ENCODE peak calls at places on chromosomes 11 and 22, in seven cellular contexts. One of them, this sample, is unnamed. For H3K4me1, the result is how much of the 10 kb centered on the place peaks cover.

GRCh38 chr11:34789196-34789834 is 126.9 kb downstream of the APIP start:
- DNase-seq in adrenal gland: no peak
- DNase-seq in mesenchymal stem cell: no peak
- DNase-seq in ovary: no peak
- DNase-seq in heart right ventricle: no peak
- DNase-seq in right lobe of liver: no peak
- DNase-seq in HepG2: no peak
- DNase-seq in this sample: no peak

GRCh38 chr11:64751136-64751535 is 7.2 kb upstream of the RASGRP2 start:
- DNase-seq in adrenal gland: no peak
- DNase-seq in mesenchymal stem cell: no peak
- DNase-seq in ovary: no peak
- DNase-seq in heart right ventricle: no peak
- DNase-seq in right lobe of liver: no peak
- DNase-seq in HepG2: no peak
- DNase-seq in this sample: peak

GRCh38 chr22:41925783-41926460 is 684 bp downstream of the TNFRSF13C start:
- DNase-seq in adrenal gland: peak
- DNase-seq in mesenchymal stem cell: peak
- DNase-seq in ovary: no peak
- DNase-seq in heart right ventricle: peak
- DNase-seq in right lobe of liver: peak
- DNase-seq in HepG2: peak
- DNase-seq in this sample: peak

GRCh38 chr22:47534150-47535133 is 772.0 kb downstream of the TBC1D22A start:
- DNase-seq in adrenal gland: no peak
- DNase-seq in mesenchymal stem cell: no peak
- DNase-seq in ovary: no peak
- DNase-seq in heart right ventricle: peak
- DNase-seq in right lobe of liver: no peak
- DNase-seq in HepG2: no peak
- DNase-seq in this sample: no peak

GRCh38 chr11:35791088-35791958 is 128.7 kb downstream of the TRIM44 start:
- DNase-seq in adrenal gland: no peak
- DNase-seq in mesenchymal stem cell: no peak
- DNase-seq in ovary: no peak
- DNase-seq in heart right ventricle: no peak
- DNase-seq in right lobe of liver: no peak
- DNase-seq in HepG2: no peak
- DNase-seq in this sample: no peak

GRCh38 chr11:111680486-111681175 is 78.4 kb downstream of the SIK2 start:
- DNase-seq in adrenal gland: no peak
- DNase-seq in mesenchymal stem cell: no peak
- DNase-seq in ovary: no peak
- DNase-seq in heart right ventricle: no peak
- DNase-seq in right lobe of liver: no peak
- DNase-seq in HepG2: no peak
- DNase-seq in this sample: no peak

GRCh38 chr22:46290121-46290842 is 6.4 kb upstream of the GTSE1 start:
- DNase-seq in adrenal gland: no peak
- DNase-seq in mesenchymal stem cell: no peak
- DNase-seq in ovary: no peak
- DNase-seq in heart right ventricle: peak
- DNase-seq in right lobe of liver: no peak
- DNase-seq in HepG2: no peak
- DNase-seq in this sample: no peak

GRCh38 chr11:116507849-116508695 is 264.7 kb downstream of the BUD13 start:
- DNase-seq in adrenal gland: no peak
- DNase-seq in mesenchymal stem cell: no peak
- DNase-seq in ovary: no peak
- DNase-seq in heart right ventricle: no peak
- DNase-seq in right lobe of liver: no peak
- DNase-seq in HepG2: no peak
- DNase-seq in this sample: no peak

GRCh38 chr11:61830318-61831105 is 2.4 kb downstream of the FADS2 start:
- DNase-seq in adrenal gland: no peak
- DNase-seq in mesenchymal stem cell: no peak
- DNase-seq in ovary: no peak
- DNase-seq in heart right ventricle: no peak
- DNase-seq in right lobe of liver: no peak
- DNase-seq in HepG2: no peak
- DNase-seq in this sample: peak

GRCh38 chr11:64563966-64564365 is 27.1 kb upstream of the SLC22A12 start:
- DNase-seq in adrenal gland: no peak
- DNase-seq in mesenchymal stem cell: no peak
- DNase-seq in ovary: no peak
- DNase-seq in heart right ventricle: no peak
- DNase-seq in right lobe of liver: no peak
- DNase-seq in HepG2: no peak
- DNase-seq in this sample: no peak

GRCh38 chr11:99865951-99866350 is 821.1 kb upstream of the ARHGAP42 start:
- DNase-seq in adrenal gland: no peak
- DNase-seq in mesenchymal stem cell: no peak
- DNase-seq in ovary: no peak
- DNase-seq in heart right ventricle: no peak
- DNase-seq in right lobe of liver: no peak
- DNase-seq in HepG2: no peak
- DNase-seq in this sample: no peak

GRCh38 chr22:43378011-43378704 is 33.7 kb upstream of the MPPED1 start:
- DNase-seq in adrenal gland: no peak
- DNase-seq in mesenchymal stem cell: peak
- DNase-seq in ovary: peak
- DNase-seq in heart right ventricle: no peak
- DNase-seq in right lobe of liver: peak
- DNase-seq in HepG2: peak
- DNase-seq in this sample: peak

GRCh38 chr11:69280451-69280850 is 13.5 kb upstream of the MYEOV start:
- DNase-seq in adrenal gland: no peak
- DNase-seq in mesenchymal stem cell: no peak
- DNase-seq in ovary: no peak
- DNase-seq in heart right ventricle: no peak
- DNase-seq in right lobe of liver: no peak
- DNase-seq in HepG2: no peak
- DNase-seq in this sample: no peak

GRCh38 chr22:23119492-23120414 is 22.0 kb downstream of the RSPH14 start:
- DNase-seq in adrenal gland: no peak
- DNase-seq in mesenchymal stem cell: no peak
- DNase-seq in ovary: no peak
- DNase-seq in heart right ventricle: no peak
- DNase-seq in right lobe of liver: no peak
- DNase-seq in HepG2: no peak
- DNase-seq in this sample: no peak

GRCh38 chr22:47738472-47739013 is 976.1 kb downstream of the TBC1D22A start:
- DNase-seq in adrenal gland: no peak
- DNase-seq in mesenchymal stem cell: no peak
- DNase-seq in ovary: no peak
- DNase-seq in heart right ventricle: no peak
- DNase-seq in right lobe of liver: no peak
- DNase-seq in HepG2: no peak
- DNase-seq in this sample: no peak

GRCh38 chr22:43743131-43743530 is 69.0 kb downstream of the EFCAB6 start:
- DNase-seq in adrenal gland: no peak
- DNase-seq in mesenchymal stem cell: no peak
- DNase-seq in ovary: no peak
- DNase-seq in heart right ventricle: no peak
- DNase-seq in right lobe of liver: no peak
- DNase-seq in HepG2: no peak
- DNase-seq in this sample: no peak

GRCh38 chr11:80241766-80242165 is 800.9 kb upstream of the TENM4 start:
- DNase-seq in adrenal gland: no peak
- DNase-seq in mesenchymal stem cell: no peak
- DNase-seq in ovary: no peak
- DNase-seq in heart right ventricle: no peak
- DNase-seq in right lobe of liver: no peak
- DNase-seq in HepG2: no peak
- DNase-seq in this sample: no peak

GRCh38 chr22:17842386-17842785 is 68.1 kb upstream of the BID start:
- DNase-seq in adrenal gland: no peak
- DNase-seq in mesenchymal stem cell: no peak
- DNase-seq in ovary: peak
- DNase-seq in heart right ventricle: peak
- DNase-seq in right lobe of liver: peak
- DNase-seq in HepG2: no peak
- DNase-seq in this sample: no peak

GRCh38 chr11:58945663-58946062 is 6.4 kb downstream of the GLYATL1 start:
- DNase-seq in adrenal gland: no peak
- DNase-seq in mesenchymal stem cell: no peak
- DNase-seq in ovary: no peak
- DNase-seq in heart right ventricle: no peak
- DNase-seq in right lobe of liver: no peak
- DNase-seq in HepG2: peak
- DNase-seq in this sample: no peak

GRCh38 chr11:20097319-20098221 is 62.7 kb downstream of the DBX1 start:
- DNase-seq in adrenal gland: no peak
- DNase-seq in mesenchymal stem cell: peak
- DNase-seq in ovary: no peak
- DNase-seq in heart right ventricle: no peak
- DNase-seq in right lobe of liver: no peak
- DNase-seq in HepG2: no peak
- DNase-seq in this sample: no peak

GRCh38 chr11:20127671-20128527 is 32.4 kb downstream of the DBX1 start:
- DNase-seq in adrenal gland: peak
- DNase-seq in mesenchymal stem cell: peak
- DNase-seq in ovary: peak
- DNase-seq in heart right ventricle: peak
- DNase-seq in right lobe of liver: peak
- DNase-seq in HepG2: peak
- DNase-seq in this sample: peak

GRCh38 chr11:112285918-112286317 is 25.3 kb upstream of the PLET1 start:
- DNase-seq in adrenal gland: no peak
- DNase-seq in mesenchymal stem cell: peak
- DNase-seq in ovary: no peak
- DNase-seq in heart right ventricle: no peak
- DNase-seq in right lobe of liver: no peak
- DNase-seq in HepG2: no peak
- DNase-seq in this sample: no peak

GRCh38 chr11:44727373-44728084 is 767 bp downstream of the TSPAN18 start:
- DNase-seq in adrenal gland: peak
- DNase-seq in mesenchymal stem cell: peak
- DNase-seq in ovary: peak
- DNase-seq in heart right ventricle: peak
- DNase-seq in right lobe of liver: peak
- DNase-seq in HepG2: peak
- DNase-seq in this sample: peak
- H3K27ac ChIP-seq in adrenal gland: no peak
- H3K27ac ChIP-seq in mesenchymal stem cell: no peak
- H3K27ac ChIP-seq in ovary: peak
- H3K27ac ChIP-seq in heart right ventricle: peak
- H3K27ac ChIP-seq in right lobe of liver: no peak
- H3K27ac ChIP-seq in HepG2: no peak
- H3K27ac ChIP-seq in this sample: no peak

GRCh38 chr11:113871331-113871730 is 4.0 kb downstream of the USP28 start:
- DNase-seq in adrenal gland: no peak
- DNase-seq in mesenchymal stem cell: peak
- DNase-seq in ovary: no peak
- DNase-seq in heart right ventricle: no peak
- DNase-seq in right lobe of liver: no peak
- DNase-seq in HepG2: no peak
- DNase-seq in this sample: no peak
- H3K4me1 ChIP-seq in adrenal gland: under half
- H3K4me1 ChIP-seq in mesenchymal stem cell: under half
- H3K4me1 ChIP-seq in ovary: under half
- H3K4me1 ChIP-seq in heart right ventricle: under half
- H3K4me1 ChIP-seq in right lobe of liver: under half
- H3K4me1 ChIP-seq in HepG2: under half
- H3K4me1 ChIP-seq in this sample: under half

GRCh38 chr22:24418786-24419479 is 8.5 kb upstream of the ADORA2A start:
- DNase-seq in adrenal gland: no peak
- DNase-seq in mesenchymal stem cell: no peak
- DNase-seq in ovary: peak
- DNase-seq in heart right ventricle: no peak
- DNase-seq in right lobe of liver: no peak
- DNase-seq in HepG2: no peak
- DNase-seq in this sample: no peak

GRCh38 chr22:24421428-24421931 is 5.9 kb upstream of the ADORA2A start:
- DNase-seq in adrenal gland: no peak
- DNase-seq in mesenchymal stem cell: no peak
- DNase-seq in ovary: no peak
- DNase-seq in heart right ventricle: no peak
- DNase-seq in right lobe of liver: no peak
- DNase-seq in HepG2: peak
- DNase-seq in this sample: no peak

GRCh38 chr22:24420977-24421343 is 6.4 kb upstream of the ADORA2A start:
- DNase-seq in adrenal gland: no peak
- DNase-seq in mesenchymal stem cell: no peak
- DNase-seq in ovary: no peak
- DNase-seq in heart right ventricle: no peak
- DNase-seq in right lobe of liver: no peak
- DNase-seq in HepG2: no peak
- DNase-seq in this sample: no peak

GRCh38 chr22:24419480-24419860 is 7.9 kb upstream of the ADORA2A start:
- DNase-seq in adrenal gland: no peak
- DNase-seq in mesenchymal stem cell: no peak
- DNase-seq in ovary: no peak
- DNase-seq in heart right ventricle: no peak
- DNase-seq in right lobe of liver: no peak
- DNase-seq in HepG2: no peak
- DNase-seq in this sample: peak

DNA sequence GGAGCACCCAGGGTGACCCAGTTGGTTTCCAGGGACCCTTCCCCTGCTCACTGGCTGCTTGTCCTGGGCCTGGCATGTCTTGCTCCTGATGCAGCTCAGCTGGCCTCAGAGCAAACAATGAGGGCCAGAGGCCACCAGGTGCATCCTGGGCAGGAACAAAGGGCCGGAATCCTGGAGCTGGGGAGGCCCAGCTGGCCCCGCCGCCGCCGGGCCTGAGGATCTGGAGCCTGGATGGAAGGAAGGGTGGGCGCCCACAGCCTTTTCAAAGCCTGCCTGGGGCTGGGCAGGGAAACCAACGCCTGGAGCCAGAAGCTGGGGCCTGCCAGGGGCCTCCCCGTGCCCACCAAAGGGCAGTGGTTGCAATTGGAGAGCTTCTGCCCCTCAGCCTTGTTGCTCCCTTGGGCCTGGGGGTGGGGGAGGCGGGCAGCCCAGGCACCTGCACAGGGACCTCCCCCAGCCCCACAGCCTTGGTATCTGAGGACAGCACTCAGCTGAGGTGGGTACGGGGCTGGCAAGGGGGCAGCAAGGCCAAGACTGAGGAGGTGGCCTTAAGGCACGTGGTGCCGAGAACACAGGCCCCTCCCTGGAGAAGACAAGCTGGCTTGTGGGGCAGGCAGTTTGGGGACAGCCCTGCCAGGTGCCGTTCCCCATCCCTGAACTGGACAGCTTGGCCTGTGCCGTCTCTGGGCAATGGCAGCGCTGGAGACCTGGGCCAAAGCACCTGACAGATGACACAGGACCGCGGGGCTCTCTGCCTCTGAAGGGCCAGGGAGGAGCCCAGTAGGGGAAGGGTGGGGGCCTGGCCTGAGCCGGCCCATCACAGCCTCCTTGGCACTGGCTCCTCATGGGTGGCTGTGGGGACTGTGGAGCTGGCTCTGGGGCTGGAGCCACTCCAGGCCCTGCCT is 7.1 kb upstream of the ADORA2A start:
- DNase-seq in adrenal gland: no peak
- DNase-seq in mesenchymal stem cell: no peak
- DNase-seq in ovary: no peak
- DNase-seq in heart right ventricle: peak
- DNase-seq in right lobe of liver: no peak
- DNase-seq in HepG2: peak
- DNase-seq in this sample: no peak
- H3K27ac ChIP-seq in adrenal gland: no peak
- H3K27ac ChIP-seq in mesenchymal stem cell: no peak
- H3K27ac ChIP-seq in ovary: no peak
- H3K27ac ChIP-seq in heart right ventricle: peak
- H3K27ac ChIP-seq in right lobe of liver: no peak
- H3K27ac ChIP-seq in HepG2: no peak
- H3K27ac ChIP-seq in this sample: no peak

GRCh38 chr22:37561209-37562048 is 1.1 kb downstream of the CDC42EP1 start:
- DNase-seq in adrenal gland: peak
- DNase-seq in mesenchymal stem cell: peak
- DNase-seq in ovary: peak
- DNase-seq in heart right ventricle: peak
- DNase-seq in right lobe of liver: peak
- DNase-seq in HepG2: peak
- DNase-seq in this sample: peak
- H3K4me1 ChIP-seq in adrenal gland: half or more
- H3K4me1 ChIP-seq in mesenchymal stem cell: half or more
- H3K4me1 ChIP-seq in ovary: under half
- H3K4me1 ChIP-seq in heart right ventricle: under half
- H3K4me1 ChIP-seq in right lobe of liver: under half
- H3K4me1 ChIP-seq in HepG2: half or more
- H3K4me1 ChIP-seq in this sample: under half